ENCODE peak calls at places on chromosomes 12 and 14, in five cellular contexts. T is IMR-90, I is neuronal stem cell, R is H9, Q is trophoblast cell. P is an unnamed sample.

GRCh38 chr14:55419663-55420062 is 8.0 kb upstream of the ATG14 start:
- DNase-seq in T (no peak), I (no peak), R (no peak), Q (no peak), P (no peak)

GRCh38 chr14:103716091-103716801 is 636 bp downstream of the ZFYVE21 start:
- DNase-seq in T (no peak), I (no peak), R (no peak), Q (no peak), P (peak)

GRCh38 chr14:103540816-103541493 is 12.0 kb downstream of the TRMT61A start:
- DNase-seq in T (no peak), I (no peak), R (no peak), Q (no peak), P (no peak)

GRCh38 chr14:100042328-100042727 is 22.9 kb upstream of the EVL start:
- DNase-seq in T (no peak), I (no peak), R (no peak), Q (no peak), P (no peak)

GRCh38 chr14:93789366-93790130 is 1.3 kb upstream of the PRIMA1 start:
- DNase-seq in T (no peak), I (peak), R (peak), Q (no peak), P (no peak)

GRCh38 chr12:89980236-89980635 is 271.6 kb upstream of the ATP2B1 start:
- DNase-seq in T (peak), I (no peak), R (no peak), Q (no peak), P (peak)

GRCh38 chr12:110039085-110039807 is 9.1 kb downstream of the C12orf76 start:
- DNase-seq in T (peak), I (no peak), R (peak), Q (peak), P (peak)

GRCh38 chr14:26905219-26905618 is 307.4 kb upstream of the NOVA1 start:
- DNase-seq in T (no peak), I (no peak), R (no peak), Q (no peak), P (no peak)

GRCh38 chr14:50095895-50096294 is 20.5 kb downstream of the VCPKMT start:
- DNase-seq in T (no peak), I (no peak), R (no peak), Q (no peak), P (no peak)

GRCh38 chr14:77051101-77051500 is 22.6 kb upstream of the IRF2BPL start:
- DNase-seq in T (no peak), I (no peak), R (no peak), Q (no peak), P (no peak)

GRCh38 chr14:96176811-96177211 is 27.8 kb upstream of the BDKRB2 start:
- DNase-seq in T (peak), I (no peak), R (no peak), Q (no peak), P (no peak)

GRCh38 chr12:114682101-114682919 is 1.7 kb downstream of the TBX3 start:
- DNase-seq in T (no peak), I (no peak), R (no peak), Q (no peak), P (no peak)

DNA sequence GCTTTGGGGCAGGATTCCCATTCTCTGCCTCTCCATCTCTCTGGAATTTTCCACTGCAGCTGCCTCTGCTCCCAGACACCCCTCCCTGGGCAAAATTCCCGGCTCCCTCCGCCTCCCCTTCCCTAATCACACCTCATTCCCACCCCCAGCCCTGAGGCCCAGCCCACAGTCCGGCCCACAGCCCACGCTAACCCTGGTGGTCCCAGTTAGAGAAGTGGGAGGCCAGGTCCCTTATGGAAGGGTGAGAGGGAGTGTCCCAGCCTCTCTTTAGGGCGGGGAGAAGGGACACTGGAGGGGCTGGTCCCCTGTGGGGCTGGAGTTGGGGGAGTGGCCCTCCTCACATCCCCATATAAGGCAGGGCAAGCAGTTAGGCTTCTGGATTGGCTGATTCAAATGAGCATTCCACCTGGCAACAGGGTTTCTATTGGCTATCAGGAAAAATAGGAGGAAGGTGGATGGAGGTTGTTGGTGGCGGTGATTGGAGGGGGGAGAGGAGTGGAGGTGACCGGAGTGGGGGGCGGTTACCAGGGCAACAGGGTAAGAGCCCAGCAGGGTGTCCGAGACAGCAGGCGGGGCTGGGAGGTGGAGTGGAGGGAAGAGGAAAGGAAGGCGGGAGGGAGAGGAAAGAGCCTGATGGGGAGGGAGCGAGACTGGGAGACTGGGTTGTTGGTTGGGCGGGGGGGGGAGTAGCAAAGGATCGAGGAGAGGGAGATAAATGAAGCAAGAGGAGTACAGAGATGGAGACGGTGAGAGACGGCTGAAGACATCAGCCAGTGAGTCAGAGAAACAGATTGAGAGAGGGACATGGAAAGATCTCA is 1.9 kb upstream of the PTMS start:
- DNase-seq in T (peak), I (peak), R (peak), Q (peak), P (peak)
- H3K27ac ChIP-seq in T (peak), I (peak), R (no peak), Q (peak), P (peak)

DNA sequence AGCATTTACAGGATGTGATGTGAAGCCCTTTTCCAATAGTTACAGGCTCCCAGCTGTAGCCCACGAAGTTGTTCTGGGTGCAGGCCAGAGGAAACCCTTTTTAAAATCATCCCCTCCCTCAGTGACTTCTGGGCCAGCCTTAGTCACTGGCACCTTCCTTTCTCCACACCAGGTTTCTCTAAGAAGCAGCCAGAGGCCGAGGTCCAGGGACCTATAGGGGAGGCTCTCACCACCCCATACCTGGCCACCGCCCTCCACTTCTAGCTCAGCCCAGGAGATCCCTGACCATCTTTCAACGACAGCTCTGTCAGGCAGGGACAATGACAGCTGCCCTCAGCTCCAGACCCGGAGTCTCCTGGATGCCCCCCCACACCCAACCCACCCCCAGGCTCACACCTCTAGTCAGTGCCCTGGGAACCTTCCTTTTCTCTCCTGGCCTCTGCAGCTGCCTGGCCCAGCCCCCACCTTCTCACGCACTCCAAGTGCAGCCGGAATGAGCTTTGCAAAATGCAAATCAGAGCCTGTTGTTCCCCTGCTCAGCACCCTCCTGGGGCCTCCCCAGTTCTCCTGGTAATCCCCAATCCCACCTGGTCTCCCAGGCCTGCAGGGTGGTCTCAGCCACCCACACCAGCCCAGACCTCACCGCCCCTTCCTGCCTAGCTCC is 46.7 kb downstream of the TESC start:
- DNase-seq in T (no peak), I (no peak), R (no peak), Q (no peak), P (no peak)
- H4K91ac ChIP-seq in T (no peak), I (no peak), R (no peak), Q (no peak), P (no peak)

DNA sequence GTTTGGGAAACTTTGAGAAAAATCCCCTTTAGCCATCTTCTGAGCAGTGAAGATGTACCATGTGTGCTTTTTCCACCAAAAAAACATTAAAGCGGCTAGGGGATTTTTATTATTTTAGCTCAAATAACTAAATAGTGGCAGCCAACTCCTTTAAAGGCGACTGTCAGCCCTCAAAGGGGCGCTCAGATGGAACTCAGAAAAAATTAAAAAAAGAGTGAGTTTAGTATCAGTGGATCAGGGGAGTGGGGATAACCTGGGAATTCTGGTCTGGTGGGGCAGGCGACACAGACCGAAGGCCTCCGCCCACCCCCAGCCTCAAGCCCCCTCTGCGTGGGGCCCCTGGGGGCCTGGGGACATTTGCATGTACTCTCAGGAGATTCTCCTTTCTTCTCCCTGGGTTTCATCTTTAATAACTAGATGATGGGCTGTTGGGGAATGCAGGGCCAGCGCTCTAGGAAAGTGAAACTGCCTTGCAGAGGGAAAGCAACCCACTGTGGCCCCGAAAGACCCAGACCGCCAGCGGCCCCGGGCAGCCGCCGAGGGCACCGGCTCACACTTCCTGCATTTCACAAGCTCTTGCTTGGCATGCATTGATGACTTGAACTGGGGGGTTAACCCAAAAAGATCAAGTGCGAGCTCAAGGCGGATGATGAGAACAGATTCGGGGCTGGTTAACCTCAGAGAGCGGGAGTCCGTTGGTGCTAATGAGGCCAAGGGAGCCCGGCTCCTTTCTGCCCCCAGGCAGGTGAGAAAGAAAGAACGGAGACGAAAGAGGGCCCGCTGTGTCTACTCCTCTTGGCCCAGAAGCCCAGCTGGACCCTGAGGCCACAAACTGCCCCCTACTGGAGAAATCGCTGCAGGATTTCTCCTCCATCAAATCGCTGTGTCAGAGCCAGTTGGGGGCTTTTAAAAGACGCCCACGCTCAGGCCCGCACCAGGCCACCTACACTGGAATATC is 7.3 kb upstream of the BATF start:
- DNase-seq in T (peak), I (no peak), R (peak), Q (peak), P (no peak)
- H3K27ac ChIP-seq in T (no peak), I (no peak), R (no peak), Q (no peak), P (no peak)

GRCh38 chr12:190881-191280 is 23.1 kb downstream of the SLC6A12 start:
- DNase-seq in T (no peak), I (no peak), R (no peak), Q (no peak), P (no peak)

GRCh38 chr12:189622-189962 is 24.4 kb downstream of the SLC6A12 start:
- DNase-seq in T (no peak), I (no peak), R (no peak), Q (no peak), P (no peak)

GRCh38 chr12:186006-186625 is 27.8 kb downstream of the SLC6A12 start:
- DNase-seq in T (no peak), I (no peak), R (no peak), Q (no peak), P (no peak)

GRCh38 chr12:191541-191940 is 22.4 kb downstream of the SLC6A12 start:
- DNase-seq in T (no peak), I (no peak), R (no peak), Q (no peak), P (no peak)

DNA sequence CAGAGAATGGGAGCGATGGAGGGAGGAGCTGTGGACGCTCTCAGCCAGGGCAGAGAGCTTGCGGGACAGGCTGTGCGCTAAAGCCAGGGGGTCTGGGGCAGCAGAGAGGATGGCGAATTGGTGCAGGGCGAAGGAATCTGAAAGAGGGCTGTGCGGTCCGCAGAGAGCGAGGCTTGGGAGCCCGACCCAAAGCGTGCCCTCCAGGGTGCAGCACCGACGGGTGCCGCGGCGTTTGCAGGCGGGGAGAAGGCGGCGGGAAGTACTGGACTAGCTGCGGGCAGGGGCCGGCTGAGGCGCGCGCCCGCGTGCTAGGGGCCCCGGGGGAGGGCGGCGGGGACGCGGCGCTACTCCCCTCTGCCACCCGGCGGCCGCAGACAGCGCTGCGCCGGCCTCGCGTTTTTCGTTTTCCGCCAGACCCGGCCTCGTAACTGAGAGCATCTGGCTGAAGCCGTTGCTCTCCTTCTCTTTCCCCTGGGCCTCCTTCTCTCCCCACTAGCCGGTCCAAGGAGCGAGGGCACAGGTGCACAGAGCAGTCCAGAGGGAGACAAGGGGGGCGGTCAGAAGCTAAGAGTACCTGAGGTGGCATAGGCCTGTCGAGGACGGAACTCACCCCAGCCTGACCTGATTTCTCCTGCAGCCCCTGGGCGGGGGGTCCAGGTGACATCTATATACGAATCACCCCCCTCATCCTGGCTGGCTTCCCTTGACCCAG is 24.9 kb downstream of the SLC6A12 start:
- DNase-seq in T (peak), I (peak), R (peak), Q (peak), P (peak)
- H4K91ac ChIP-seq in T (no peak), I (no peak), R (no peak), Q (no peak), P (no peak)

DNA sequence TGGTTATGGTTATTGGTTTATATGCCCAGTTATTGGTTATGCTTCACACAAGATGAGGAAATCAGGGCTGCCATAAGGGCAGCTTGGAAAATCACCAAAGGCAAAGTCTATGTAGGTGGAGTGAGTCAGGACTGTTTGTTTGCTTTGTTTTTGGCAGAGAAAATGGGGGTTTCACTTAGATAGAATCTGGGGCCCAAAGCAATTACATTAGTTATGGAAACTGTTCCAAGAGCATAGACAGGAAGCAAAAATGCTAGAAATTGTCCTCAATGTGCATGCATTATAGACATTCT is 2.2 kb downstream of the VAMP1 start:
- DNase-seq in T (peak), I (no peak), R (no peak), Q (no peak), P (peak)
- H3K27ac ChIP-seq in T (no peak), I (no peak), R (no peak), Q (no peak), P (no peak)

DNA sequence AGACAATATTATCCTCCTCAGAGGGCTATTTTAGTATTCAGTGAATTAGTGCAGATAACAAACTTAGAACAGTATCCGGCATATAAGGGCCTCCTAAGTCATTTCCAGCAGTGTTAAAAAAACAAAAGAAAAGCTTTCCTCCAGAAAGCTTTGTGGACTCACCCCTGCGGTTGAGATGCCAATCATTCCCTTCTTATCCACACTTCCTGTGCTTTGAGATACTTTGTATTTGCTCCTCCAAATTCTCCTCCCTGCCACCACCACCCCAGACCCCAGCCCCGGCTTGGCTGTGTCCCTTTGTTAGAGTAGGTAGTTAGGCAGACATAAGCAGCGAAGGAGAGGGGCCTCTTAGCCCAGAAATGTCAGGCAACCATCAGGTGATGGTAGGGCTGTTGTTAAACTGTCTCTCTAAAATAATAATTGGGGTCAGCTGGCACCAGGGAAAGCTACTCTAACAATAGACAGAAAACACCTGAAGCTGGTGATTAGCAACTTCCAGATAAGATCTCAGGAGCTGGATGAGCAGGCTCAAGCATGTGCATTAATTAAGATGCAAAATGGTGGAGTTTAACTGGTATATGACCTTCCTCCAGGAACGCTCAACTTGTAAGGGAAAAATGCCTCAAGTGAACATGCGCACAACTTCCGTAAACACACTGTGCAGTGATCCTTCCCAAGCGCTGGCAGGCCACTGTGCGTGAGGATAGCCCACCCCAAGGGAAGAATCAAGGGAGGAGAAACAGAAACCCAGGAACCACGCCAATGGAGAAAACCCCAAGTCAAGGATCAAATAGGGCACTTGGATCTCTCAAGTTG is 152.1 kb upstream of the EEA1 start:
- DNase-seq in T (peak), I (no peak), R (peak), Q (no peak), P (peak)
- H4K91ac ChIP-seq in T (peak), I (no peak), R (no peak), Q (peak), P (peak)